ENCODE peak calls at places on chromosomes 6 and 20, in six cellular contexts. F is IMR-90, Y is A549, T is suprapubic skin, V is uterus, P is H1. W is an unnamed sample. For H3K9me3, the result is how much of the 10 kb centered on the place peaks cover.

GRCh38 chr20:31475472-31476312 is 604 bp downstream of the REM1 start:
- DNase-seq in Y (no peak), T (no peak), V (peak), F (no peak), P (no peak), W (no peak)

GRCh38 chr6:71197267-71197666 is 91.3 kb upstream of the OGFRL1 start:
- DNase-seq in V (no peak), Y (no peak), P (no peak), F (peak), T (no peak), W (no peak)

GRCh38 chr20:341682-342081 is 5.2 kb upstream of the NRSN2 start:
- DNase-seq in F (peak), T (no peak), P (no peak), V (no peak), Y (no peak), W (no peak)

GRCh38 chr6:116220172-116220571 is 33.7 kb downstream of the TSPYL4 start:
- DNase-seq in T (no peak), P (no peak), Y (no peak), V (no peak), F (peak), W (no peak)

GRCh38 chr6:42046491-42047219 is 3.7 kb upstream of the TAF8 start:
- DNase-seq in P (no peak), T (no peak), V (no peak), F (peak), Y (no peak), W (no peak)

GRCh38 chr20:34579191-34579661 is 20.7 kb downstream of the MAP1LC3A start:
- DNase-seq in V (peak), T (no peak), Y (no peak), P (no peak), F (peak), W (peak)

GRCh38 chr6:157151989-157152388 is 171.3 kb downstream of the TMEM242 start:
- DNase-seq in T (no peak), V (no peak), Y (no peak), F (peak), P (no peak), W (no peak)

GRCh38 chr6:15062311-15063252 is 183.3 kb upstream of the JARID2 start:
- DNase-seq in V (no peak), P (no peak), T (no peak), F (peak), Y (no peak), W (no peak)

GRCh38 chr6:162680367-162680766 is 47.2 kb downstream of the PRKN start:
- DNase-seq in T (no peak), V (no peak), F (no peak), P (no peak), Y (no peak), W (no peak)

GRCh38 chr6:79385893-79386292 is 151.3 kb downstream of the LCA5 start:
- DNase-seq in V (no peak), F (no peak), P (no peak), Y (no peak), T (no peak), W (no peak)

GRCh38 chr6:108156938-108157233 is 8.9 kb upstream of the NR2E1 start:
- DNase-seq in T (no peak), Y (no peak), P (no peak), V (no peak), F (no peak), W (peak)

GRCh38 chr20:34397096-34397495 is 34.0 kb downstream of the ITCH start:
- DNase-seq in T (no peak), P (no peak), F (peak), V (no peak), Y (no peak), W (no peak)

GRCh38 chr20:13930246-13930645 is 60.2 kb downstream of the SEL1L2 start:
- DNase-seq in Y (no peak), F (no peak), T (no peak), V (no peak), P (no peak), W (no peak)

GRCh38 chr6:3594196-3594595 is 137.3 kb upstream of the SLC22A23 start:
- DNase-seq in F (no peak), Y (no peak), V (no peak), T (no peak), P (no peak), W (no peak)

GRCh38 chr6:49556429-49556837 is 6.0 kb downstream of the C6orf141 start:
- DNase-seq in T (no peak), P (no peak), Y (peak), F (peak), V (no peak), W (no peak)

GRCh38 chr20:53331151-53331973 is 262.3 kb downstream of the ZNF217 start:
- DNase-seq in P (no peak), F (no peak), T (no peak), Y (no peak), V (no peak), W (no peak)

GRCh38 chr20:10280016-10280908 is 61.6 kb downstream of the SNAP25 start:
- DNase-seq in V (no peak), P (no peak), T (no peak), F (peak), Y (no peak), W (peak)

GRCh38 chr6:109793793-109794192 is 102.7 kb downstream of the FIG4 start:
- DNase-seq in F (peak), P (no peak), Y (peak), V (peak), T (no peak), W (no peak)

GRCh38 chr20:62765432-62766070 is 30.7 kb upstream of the MRGBP start:
- DNase-seq in Y (no peak), T (no peak), F (no peak), P (no peak), V (no peak), W (no peak)

GRCh38 chr20:4973330-4974097 is 27.8 kb downstream of the SLC23A2 start:
- DNase-seq in P (no peak), T (no peak), V (peak), Y (peak), F (peak), W (no peak)

GRCh38 chr20:47487175-47487917 is 14.3 kb upstream of the NCOA3 start:
- DNase-seq in V (no peak), P (no peak), T (no peak), F (peak), Y (no peak), W (no peak)

GRCh38 chr20:45366631-45367030 is 3.7 kb downstream of the SYS1 start:
- DNase-seq in F (no peak), V (no peak), Y (no peak), P (no peak), T (no peak), W (no peak)

GRCh38 chr20:45365444-45365970 is 2.6 kb downstream of the SYS1 start:
- DNase-seq in F (no peak), Y (no peak), T (no peak), P (no peak), V (no peak), W (no peak)

GRCh38 chr20:45368221-45368980 is 5.4 kb downstream of the SYS1 start:
- DNase-seq in P (no peak), V (no peak), F (no peak), Y (no peak), T (no peak), W (no peak)

GRCh38 chr20:45366192-45366591 is 3.2 kb downstream of the SYS1 start:
- DNase-seq in T (no peak), Y (no peak), V (no peak), P (no peak), F (no peak), W (no peak)

DNA sequence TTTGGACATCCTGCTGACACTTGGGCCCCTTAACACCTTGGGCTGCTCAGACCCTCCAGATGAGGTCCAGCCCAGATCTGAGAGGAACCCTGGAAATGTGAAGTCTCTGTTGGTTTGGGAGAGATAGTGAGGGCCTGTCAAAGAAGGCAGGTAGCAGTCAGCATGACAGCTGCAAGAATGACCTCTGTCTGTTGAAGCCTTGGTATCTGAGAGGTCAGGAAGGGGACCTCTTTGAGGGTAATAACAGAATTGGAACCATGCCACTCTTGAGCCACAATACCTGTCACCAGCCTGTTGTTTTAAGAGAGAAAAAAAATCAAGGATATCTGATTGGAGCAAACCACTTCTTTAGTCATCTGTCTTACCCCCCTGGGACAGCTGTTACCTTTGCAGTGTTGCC is 4.2 kb downstream of the SYS1 start:
- DNase-seq in T (no peak), P (no peak), F (no peak), V (no peak), Y (no peak), W (no peak)
- TF ChIP-seq POLR2A in T (no peak), P (no peak), F (no peak), V (no peak), Y (no peak), W (no peak)

GRCh38 chr20:29763821-29764511 is 1493.5 kb upstream of the DEFB115 start:
- DNase-seq in Y (no peak), P (no peak), T (no peak), V (no peak), F (no peak), W (no peak)
- H3K9me3 ChIP-seq in Y (under half), P (half or more), T (under half), V (under half), F (under half), W (under half)

GRCh38 chr20:59602546-59603080 is 1.7 kb upstream of the PHACTR3 start:
- DNase-seq in Y (no peak), T (no peak), V (no peak), P (no peak), F (no peak), W (no peak)
- TF ChIP-seq CTCF in Y (no peak), T (no peak), V (no peak), P (no peak), F (no peak), W (no peak)

GRCh38 chr20:18057106-18057993 is at the start of gene OVOL2:
- DNase-seq in T (peak), Y (no peak), F (no peak), P (peak), V (no peak), W (no peak)
- TF ChIP-seq POLR2A in T (no peak), Y (no peak), F (no peak), P (no peak), V (no peak), W (no peak)

DNA sequence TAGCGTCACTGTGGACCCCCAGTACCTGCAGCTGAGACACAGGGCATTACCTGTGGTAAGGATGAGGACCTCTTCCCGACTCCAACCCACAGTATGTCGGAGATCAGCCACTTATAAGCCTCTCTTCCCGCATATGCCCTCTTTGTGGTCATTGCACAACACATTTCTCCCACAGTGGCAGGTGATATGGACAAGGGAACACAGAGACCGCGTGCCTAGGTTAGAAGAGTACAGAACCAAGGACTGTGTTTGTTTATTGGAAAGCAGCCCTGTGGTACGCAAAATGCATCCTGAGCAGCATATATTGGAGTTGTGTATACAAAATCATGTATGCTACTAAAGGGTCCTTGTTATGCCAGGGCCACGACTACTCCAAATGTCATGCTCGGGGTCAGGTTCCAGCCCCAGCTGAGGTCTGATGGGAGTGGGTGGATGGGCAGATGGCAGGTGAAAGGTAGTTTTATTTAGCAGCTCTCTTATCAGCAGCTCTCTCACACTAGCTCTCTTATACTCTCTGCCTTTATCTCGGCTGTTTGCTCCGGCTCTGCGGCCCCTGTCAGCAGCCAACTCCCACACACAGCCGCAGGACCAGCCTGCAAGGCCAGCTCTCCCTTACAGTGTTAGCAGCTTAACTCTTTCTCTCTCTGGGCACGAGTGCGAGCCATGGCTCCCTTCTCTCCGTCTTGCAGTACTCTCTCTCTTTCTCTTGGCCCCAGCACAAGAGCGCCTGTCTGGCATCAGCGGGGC is 569.0 kb downstream of the KIF16B start:
- DNase-seq in F (no peak), V (no peak), T (no peak), Y (no peak), P (no peak), W (no peak)
- H3K9me3 ChIP-seq in F (under half), V (under half), T (under half), Y (under half), P (under half), W (under half)

DNA sequence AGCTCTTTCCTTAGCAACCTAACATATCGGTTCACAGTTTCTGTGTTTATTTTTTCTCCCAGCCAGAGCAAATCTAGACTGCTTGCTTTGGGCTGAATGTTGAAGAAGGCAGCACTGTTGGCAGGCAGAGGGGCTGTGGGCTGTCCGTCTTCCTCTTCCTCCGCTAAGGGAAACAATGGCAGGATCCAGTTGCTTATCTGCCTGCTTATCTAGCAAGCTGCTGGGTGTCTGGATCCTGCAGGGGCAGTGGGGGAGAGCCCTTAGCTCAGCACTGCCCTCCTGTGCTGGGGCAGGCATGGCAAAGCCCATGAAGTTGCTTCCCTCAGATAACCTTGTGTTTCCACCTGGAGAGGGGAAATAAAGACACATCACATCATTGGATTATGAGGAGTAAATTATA is 92.7 kb upstream of the CD93 start:
- DNase-seq in Y (no peak), V (no peak), F (no peak), T (no peak), P (no peak), W (peak)
- TF ChIP-seq CTCF in Y (no peak), V (peak), F (peak), T (no peak), P (peak), W (peak)

DNA sequence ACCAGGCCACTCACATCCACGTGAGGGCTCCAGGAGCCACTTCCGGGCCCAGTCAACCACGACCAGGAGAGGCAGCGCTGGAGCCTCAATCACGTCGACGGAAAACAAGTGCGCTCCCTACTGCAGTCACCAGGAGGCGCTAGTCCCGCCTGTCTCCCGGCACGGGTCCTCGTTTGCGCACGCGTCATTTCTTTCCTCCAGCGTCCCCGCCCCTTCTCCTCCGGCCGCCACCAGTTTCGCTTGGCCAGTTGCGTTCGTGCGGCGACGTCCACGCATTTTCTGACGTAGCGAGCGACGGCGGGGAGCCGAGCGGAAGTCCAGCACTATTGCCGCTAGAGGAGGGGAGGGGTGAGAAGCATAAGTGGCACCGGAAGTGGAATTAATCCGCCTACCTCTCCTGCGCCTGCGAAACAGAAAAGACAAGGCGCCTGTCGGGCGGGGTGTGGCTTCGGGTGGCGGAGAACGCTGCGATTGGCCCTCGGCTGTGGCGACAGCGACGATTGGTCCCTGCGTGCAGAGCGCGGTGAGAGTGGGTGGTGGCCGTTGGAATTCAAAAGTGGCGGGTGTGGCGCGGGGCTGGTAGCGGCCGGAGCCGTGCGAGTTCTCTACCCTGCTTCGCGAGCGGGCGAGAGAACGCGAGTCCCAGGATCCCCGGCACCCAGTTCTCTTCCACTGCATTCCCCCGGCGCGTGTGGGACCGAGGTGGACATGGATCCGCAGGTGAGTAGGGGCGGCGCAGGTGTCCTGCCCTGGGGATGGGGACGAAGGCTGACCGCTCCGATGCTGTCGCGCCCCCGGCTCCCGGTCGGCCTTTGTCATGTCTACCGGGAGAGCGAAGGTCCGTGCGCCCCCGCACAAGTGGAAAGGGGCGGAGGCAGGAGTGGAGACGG is at the start of gene KIFC1:
- DNase-seq in Y (peak), F (peak), V (peak), P (peak), T (peak), W (peak)
- TF ChIP-seq POLR2A in Y (no peak), F (peak), V (peak), P (no peak), T (no peak), W (no peak)

GRCh38 chr6:74899416-74899815 is 306.4 kb downstream of the COL12A1 start:
- DNase-seq in Y (no peak), T (no peak), V (no peak), P (no peak), F (peak), W (no peak)
- H3K9me3 ChIP-seq in Y (under half), T (under half), V (under half), P (under half), F (under half), W (under half)